ENCODE peak calls at places on chromosomes 4 and X, in nine cellular contexts. R, C, I, V, L, F, E, Y and Z are unnamed samples. For H3K27me3, the result is how much of the 10 kb centered on the place peaks cover.

GRCh38 chrX:41670108-41670507 is 18.7 kb upstream of the GPR34 start:
- DNase-seq in R (no peak), C (no peak), I (no peak), V (no peak), L (no peak), F (no peak), E (no peak), Y (no peak), Z (no peak)

GRCh38 chr4:74503580-74503979 is 58.6 kb downstream of the AREG start:
- DNase-seq in R (no peak), C (no peak), I (no peak), V (peak), L (no peak), F (no peak), E (no peak), Y (no peak), Z (no peak)

GRCh38 chr4:129254526-129254925 is 158.6 kb downstream of the C4orf33 start:
- DNase-seq in R (no peak), C (no peak), I (no peak), V (no peak), L (no peak), F (no peak), E (no peak), Y (no peak), Z (no peak)

GRCh38 chr4:47913328-47913727 is 1.1 kb downstream of the NFXL1 start:
- DNase-seq in R (no peak), C (no peak), I (no peak), V (peak), L (no peak), F (peak), E (no peak), Y (no peak), Z (no peak)

GRCh38 chrX:110806145-110806544 is 10.5 kb upstream of the CHRDL1 start:
- DNase-seq in R (no peak), C (no peak), I (no peak), V (no peak), L (no peak), F (no peak), E (no peak), Y (no peak), Z (no peak)

GRCh38 chrX:115560978-115561604 is at the start of gene PLS3:
- DNase-seq in R (peak), C (no peak), I (peak), V (peak), L (peak), F (peak), E (peak), Y (peak), Z (peak)

GRCh38 chr4:81486502-81486901 is 14.8 kb upstream of the RASGEF1B start:
- DNase-seq in R (no peak), C (no peak), I (peak), V (no peak), L (no peak), F (no peak), E (no peak), Y (peak), Z (no peak)

GRCh38 chr4:86560447-86560846 is 33.7 kb upstream of the PTPN13 start:
- DNase-seq in R (no peak), C (no peak), I (no peak), V (no peak), L (no peak), F (no peak), E (no peak), Y (no peak), Z (no peak)

GRCh38 chrX:97039363-97040029 is 155.8 kb downstream of the RPA4 start:
- DNase-seq in R (no peak), C (no peak), I (no peak), V (no peak), L (no peak), F (peak), E (peak), Y (no peak), Z (peak)

GRCh38 chr4:101033986-101034385 is 313.3 kb downstream of the PPP3CA start:
- DNase-seq in R (no peak), C (no peak), I (peak), V (no peak), L (no peak), F (no peak), E (no peak), Y (peak), Z (no peak)

GRCh38 chrX:96405842-96406241 is 278.8 kb upstream of the DIAPH2 start:
- DNase-seq in R (no peak), C (no peak), I (no peak), V (no peak), L (no peak), F (no peak), E (no peak), Y (peak), Z (no peak)

GRCh38 chrX:35670894-35671293 is 127.2 kb upstream of the MAGEB16 start:
- DNase-seq in R (no peak), C (no peak), I (no peak), V (no peak), L (no peak), F (no peak), E (no peak), Y (no peak), Z (no peak)

GRCh38 chr4:105548483-105548882 is 3.9 kb upstream of the ARHGEF38 start:
- DNase-seq in R (no peak), C (no peak), I (no peak), V (no peak), L (no peak), F (no peak), E (no peak), Y (no peak), Z (no peak)

GRCh38 chr4:159455675-159456235 is 352.9 kb downstream of the RAPGEF2 start:
- DNase-seq in R (no peak), C (no peak), I (peak), V (peak), L (no peak), F (peak), E (no peak), Y (no peak), Z (no peak)

GRCh38 chr4:140611854-140612253 is 43.1 kb upstream of the UCP1 start:
- DNase-seq in R (no peak), C (no peak), I (no peak), V (no peak), L (no peak), F (no peak), E (no peak), Y (no peak), Z (no peak)

GRCh38 chr4:186845137-186845842 is 121.6 kb upstream of the FAT1 start:
- DNase-seq in R (peak), C (no peak), I (no peak), V (peak), L (peak), F (peak), E (peak), Y (no peak), Z (no peak)

DNA sequence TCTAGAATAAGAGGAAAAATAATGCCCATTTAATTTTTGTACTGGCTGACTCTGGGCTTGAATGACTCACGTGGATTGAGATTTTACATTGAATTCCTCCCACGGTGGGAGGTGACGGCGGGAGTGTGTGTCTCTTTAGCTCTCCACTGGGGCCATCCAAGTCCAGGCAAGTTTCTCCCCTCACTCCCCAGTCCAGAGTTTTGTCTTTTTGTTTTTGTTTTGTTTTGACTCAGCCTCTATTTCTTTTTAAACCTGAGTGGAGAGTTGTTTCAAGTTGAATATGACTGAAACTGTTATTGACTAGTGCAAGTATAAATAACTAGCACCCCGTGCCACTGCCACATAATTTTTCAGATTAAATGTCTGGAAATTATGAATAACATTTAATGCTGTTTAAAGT is 13.6 kb downstream of the CHST7 start:
- DNase-seq in R (no peak), C (no peak), I (no peak), V (no peak), L (no peak), F (no peak), E (no peak), Y (no peak), Z (no peak)
- H3K27ac ChIP-seq in R (peak), C (no peak), I (no peak), V (no peak), L (peak), F (no peak), E (peak), Y (no peak), Z (no peak)

GRCh38 chr4:8891646-8892555 is 20.3 kb upstream of the HMX1 start:
- DNase-seq in R (no peak), C (no peak), I (peak), V (no peak), L (no peak), F (no peak), E (no peak), Y (peak), Z (no peak)

GRCh38 chr4:8886625-8887406 is 15.2 kb upstream of the HMX1 start:
- DNase-seq in R (no peak), C (no peak), I (no peak), V (no peak), L (no peak), F (no peak), E (no peak), Y (no peak), Z (no peak)

GRCh38 chr4:8891255-8891645 is 19.6 kb upstream of the HMX1 start:
- DNase-seq in R (no peak), C (no peak), I (peak), V (no peak), L (no peak), F (no peak), E (no peak), Y (no peak), Z (no peak)

GRCh38 chr4:8892556-8893226 is 21.1 kb upstream of the HMX1 start:
- DNase-seq in R (no peak), C (no peak), I (peak), V (no peak), L (no peak), F (no peak), E (no peak), Y (no peak), Z (no peak)

DNA sequence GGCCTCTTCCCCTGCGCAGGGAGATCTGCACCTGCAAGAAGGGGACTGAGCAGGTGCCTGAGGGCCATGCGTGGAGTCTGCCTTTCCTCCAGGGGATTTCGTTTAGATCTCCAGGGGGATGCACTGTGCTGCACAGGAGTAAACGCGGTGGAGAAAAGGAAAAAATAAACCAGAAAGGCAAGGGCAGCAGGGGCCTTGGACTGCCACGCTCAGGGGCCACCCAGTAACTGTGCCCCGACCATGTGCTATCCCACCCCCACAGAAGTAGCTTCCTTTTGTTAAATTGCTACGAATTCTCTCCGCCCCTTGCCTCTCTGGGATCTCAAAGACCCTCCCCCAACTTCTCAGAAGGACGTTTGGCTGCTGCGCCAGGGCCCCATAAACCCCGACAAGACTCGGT is 17.2 kb upstream of the HMX1 start:
- DNase-seq in R (no peak), C (no peak), I (no peak), V (no peak), L (no peak), F (no peak), E (no peak), Y (no peak), Z (no peak)
- H3K27me3 ChIP-seq in R (under half), C (under half), I (half or more), V (under half), L (under half), F (under half), E (under half), Y (half or more), Z (under half)

DNA sequence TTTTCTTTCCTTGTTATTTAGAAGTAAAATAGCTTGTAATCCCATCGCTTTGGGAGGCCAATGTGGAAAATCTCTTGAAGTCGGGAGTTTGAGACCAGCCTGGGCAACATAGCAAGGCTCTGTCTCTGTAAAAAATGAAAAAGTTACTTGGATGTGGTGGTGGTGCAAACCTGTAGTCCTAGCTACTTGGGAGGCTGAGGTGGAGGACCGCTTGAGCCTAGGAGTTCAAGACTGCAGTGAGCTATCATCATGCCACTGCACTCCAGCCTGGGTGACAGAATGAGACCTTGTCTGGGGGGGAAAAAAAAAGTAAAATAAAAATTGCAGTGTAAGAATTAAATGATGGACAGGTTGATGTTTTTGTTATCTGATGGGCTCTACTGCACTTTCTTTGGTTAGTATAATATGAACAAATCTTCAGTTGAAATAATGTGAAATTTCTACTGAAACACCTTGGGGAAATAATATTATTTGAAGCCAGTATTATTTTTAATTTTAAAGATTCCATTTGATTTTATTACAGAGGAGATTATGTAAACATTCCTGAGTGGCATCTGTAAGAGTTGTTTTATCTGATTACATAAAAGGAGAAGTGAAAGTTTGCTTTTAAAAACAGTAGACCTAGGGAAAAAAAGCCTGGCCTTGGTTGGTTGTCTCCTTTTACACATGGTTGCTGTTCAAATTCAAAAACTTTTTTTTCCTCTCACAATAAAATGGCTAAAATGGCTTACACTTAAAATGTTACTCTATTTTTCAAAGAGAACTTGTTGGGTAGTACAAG is 10.5 kb upstream of the NDUFC1 start:
- DNase-seq in R (no peak), C (no peak), I (no peak), V (no peak), L (no peak), F (no peak), E (no peak), Y (no peak), Z (no peak)
- H3K27ac ChIP-seq in R (no peak), C (no peak), I (no peak), V (no peak), L (no peak), F (peak), E (no peak), Y (no peak), Z (no peak)

DNA sequence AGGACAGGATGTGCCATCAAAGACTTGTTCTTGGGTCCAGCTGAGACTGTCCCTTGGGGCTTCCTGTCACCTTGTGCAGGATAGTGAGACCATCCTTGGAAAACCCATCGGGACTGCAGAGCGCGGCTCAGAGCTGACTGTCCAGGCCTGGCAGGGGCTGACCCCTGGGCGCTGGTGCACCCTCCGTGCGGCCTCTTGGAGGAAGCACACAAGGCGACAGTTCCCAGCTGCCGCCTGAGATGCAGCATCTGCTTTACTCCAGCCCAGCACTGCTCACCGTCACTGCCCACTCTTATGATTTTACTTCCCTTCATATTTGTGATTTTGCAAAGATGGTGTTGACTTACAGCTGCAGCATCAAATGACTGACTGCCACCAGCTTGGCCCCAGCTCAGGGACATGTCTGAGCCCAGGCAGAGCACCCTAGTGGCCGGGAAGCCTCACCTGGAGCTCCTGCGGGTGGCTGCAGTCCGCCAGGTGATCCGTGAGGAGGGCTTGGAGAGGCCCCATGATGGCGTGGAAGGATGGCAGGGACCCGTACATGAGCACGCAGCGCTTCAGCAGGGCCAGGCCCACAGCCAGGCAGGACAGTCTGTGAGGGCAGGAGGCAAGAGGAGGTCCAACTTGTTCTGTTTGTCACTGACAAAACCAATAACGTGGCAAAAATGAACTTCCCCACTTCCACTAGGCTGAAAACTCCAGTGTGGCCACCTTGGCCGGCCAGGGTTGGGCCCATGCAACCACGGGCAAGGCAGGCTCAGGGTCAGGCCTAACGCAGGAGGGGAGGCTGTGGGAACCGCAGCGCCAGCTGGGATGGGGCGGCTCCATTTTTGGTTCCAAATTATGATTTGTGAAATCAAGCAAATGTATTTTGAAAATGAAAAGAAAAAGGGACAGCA is 21.8 kb downstream of the NOP14 start:
- DNase-seq in R (no peak), C (no peak), I (peak), V (no peak), L (peak), F (no peak), E (peak), Y (no peak), Z (peak)
- H3K27me3 ChIP-seq in R (under half), C (under half), I (under half), V (under half), L (under half), F (under half), E (under half), Y (under half), Z (under half)

DNA sequence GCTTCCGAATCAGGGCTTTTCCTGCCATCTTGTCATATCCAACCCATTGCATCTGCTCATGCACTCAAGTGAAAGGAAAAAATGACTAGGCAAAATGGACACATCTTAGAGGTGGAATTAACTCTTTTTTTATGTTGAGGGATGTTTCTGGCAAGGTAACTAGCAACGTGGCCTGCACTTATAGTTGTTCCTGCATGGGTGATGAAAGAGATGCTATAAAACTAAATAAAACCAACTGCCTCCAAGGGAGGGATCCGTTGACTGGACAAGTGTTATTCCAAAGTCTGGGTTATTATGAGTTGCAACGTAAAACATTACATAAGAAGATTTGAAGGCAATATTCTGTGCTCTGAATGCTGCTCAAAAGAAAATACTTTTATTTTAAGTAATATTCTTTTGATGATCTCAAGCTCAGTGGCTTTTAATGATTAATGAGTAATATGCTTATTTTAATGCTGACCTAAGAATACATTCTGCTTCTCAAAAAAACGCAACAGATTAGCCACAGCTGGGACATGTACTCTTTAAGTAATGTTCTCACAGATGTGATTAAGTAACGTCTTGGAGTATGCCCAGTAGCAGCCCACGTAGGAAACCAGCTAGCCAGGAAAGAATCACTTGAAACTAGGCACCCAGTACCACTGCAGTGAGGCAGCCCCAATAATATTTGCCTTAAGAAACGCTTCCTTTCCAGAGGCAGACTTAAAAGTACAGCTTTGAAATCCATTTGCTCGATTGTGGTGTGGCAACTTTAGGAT is 27.4 kb downstream of the KLF3 start:
- DNase-seq in R (peak), C (no peak), I (no peak), V (no peak), L (no peak), F (no peak), E (no peak), Y (no peak), Z (no peak)
- H3K27ac ChIP-seq in R (peak), C (no peak), I (no peak), V (no peak), L (no peak), F (no peak), E (no peak), Y (no peak), Z (no peak)